ENCODE peak calls at places on chromosomes 12 and 14, in four cellular contexts. U is IMR-90, Z is esophagus squamous epithelium, F is foreskin fibroblast. G is an unnamed sample.

GRCh38 chr12:108620236-108620879 is 13.3 kb downstream of the SELPLG start:
- DNase-seq in U (peak), F (peak), Z (no peak), G (no peak)

GRCh38 chr14:52918486-52918885 is 32.4 kb downstream of the FERMT2 start:
- DNase-seq in Z (no peak), F (peak), U (peak), G (peak)

GRCh38 chr12:59122784-59123183 is 202.5 kb upstream of the LRIG3 start:
- DNase-seq in F (peak), U (no peak), Z (no peak), G (no peak)

GRCh38 chr12:107436376-107436775 is 249.2 kb upstream of the PWP1 start:
- DNase-seq in F (peak), U (peak), Z (no peak), G (no peak)

GRCh38 chr14:104559043-104559768 is 20.4 kb upstream of the C14orf180 start:
- DNase-seq in F (no peak), Z (no peak), U (no peak), G (no peak)

GRCh38 chr14:33997611-33998010 is 46.7 kb upstream of the EGLN3 start:
- DNase-seq in Z (no peak), U (no peak), F (no peak), G (no peak)

GRCh38 chr12:13602217-13602616 is 379.2 kb downstream of the GRIN2B start:
- DNase-seq in U (no peak), Z (no peak), F (no peak), G (no peak)

GRCh38 chr14:39396448-39396847 is 35.8 kb downstream of the FBXO33 start:
- DNase-seq in Z (no peak), U (peak), F (peak), G (no peak)

GRCh38 chr14:73460691-73461127 is 2.4 kb upstream of the NUMB start:
- DNase-seq in U (peak), F (peak), Z (no peak), G (no peak)

GRCh38 chr12:95790025-95790911 is at the start of gene NTN4:
- DNase-seq in F (peak), U (peak), Z (no peak), G (peak)

GRCh38 chr12:69254046-69254445 is 14.7 kb downstream of the CPSF6 start:
- DNase-seq in Z (no peak), F (peak), U (peak), G (peak)

GRCh38 chr12:13024151-13024946 is 19.8 kb upstream of the FAM234B start:
- DNase-seq in U (peak), F (peak), Z (no peak), G (no peak)

GRCh38 chr14:64856528-64857445 is 22.9 kb downstream of the SPTB start:
- DNase-seq in Z (no peak), U (no peak), F (no peak), G (no peak)

GRCh38 chr12:117622741-117623140 is 261.3 kb upstream of the NOS1 start:
- DNase-seq in U (no peak), F (no peak), Z (no peak), G (no peak)

GRCh38 chr12:49232940-49233841 is 31.7 kb upstream of the TUBA1C start:
- DNase-seq in U (peak), F (peak), Z (no peak), G (no peak)

GRCh38 chr12:109726511-109727038 is 12.9 kb downstream of the FAM222A start:
- DNase-seq in Z (no peak), U (no peak), F (no peak), G (no peak)

GRCh38 chr14:72495668-72496067 is 398.2 kb downstream of the DPF3 start:
- DNase-seq in U (peak), Z (no peak), F (peak), G (no peak)

GRCh38 chr14:66752109-66752508 is 244.2 kb downstream of the GPHN start:
- DNase-seq in U (no peak), Z (no peak), F (no peak), G (no peak)

GRCh38 chr12:1863823-1864222 is 43.5 kb downstream of the LRTM2 start:
- DNase-seq in F (no peak), U (no peak), Z (no peak), G (no peak)

GRCh38 chr12:92070054-92070863 is 75.4 kb downstream of the BTG1 start:
- DNase-seq in U (no peak), F (peak), Z (no peak), G (no peak)

GRCh38 chr12:2934371-2934770 is 24.8 kb upstream of the TEAD4 start:
- DNase-seq in Z (no peak), F (no peak), U (no peak), G (no peak)

GRCh38 chr14:51335521-51335920 is 95.5 kb downstream of the TMX1 start:
- DNase-seq in Z (no peak), U (no peak), F (peak), G (no peak)

GRCh38 chr12:105933671-105934665 is 204.8 kb downstream of the NUAK1 start:
- DNase-seq in U (peak), Z (no peak), F (peak), G (no peak)

GRCh38 chr14:30706704-30707103 is 84.6 kb downstream of the SCFD1 start:
- DNase-seq in F (no peak), Z (no peak), U (no peak), G (no peak)

GRCh38 chr12:108635201-108635996 is 1.7 kb upstream of the SELPLG start:
- DNase-seq in U (peak), F (peak), Z (no peak), G (peak)

GRCh38 chr12:54993181-54993835 is 8.7 kb upstream of the TESPA1 start:
- DNase-seq in Z (no peak), U (peak), F (peak), G (peak)

GRCh38 chr14:55446127-55446736 is 5.8 kb upstream of the TBPL2 start:
- DNase-seq in Z (no peak), F (peak), U (peak), G (peak)

GRCh38 chr12:125683748-125684381 is 618.6 kb downstream of the AACS start:
- DNase-seq in U (no peak), F (no peak), Z (no peak), G (peak)

GRCh38 chr12:14545144-14546124 is 22.2 kb downstream of the PLBD1 start:
- DNase-seq in U (no peak), Z (no peak), F (no peak), G (no peak)

GRCh38 chr14:43528321-43528720 is 978.8 kb downstream of the FSCB start:
- DNase-seq in U (no peak), Z (no peak), F (no peak), G (no peak)

GRCh38 chr14:46920542-46920941 is 269.0 kb upstream of the RPL10L start:
- DNase-seq in F (no peak), Z (no peak), U (no peak), G (no peak)

GRCh38 chr12:106493531-106493930 is 89.3 kb upstream of the RFX4 start:
- DNase-seq in Z (no peak), U (no peak), F (no peak), G (no peak)

GRCh38 chr12:28164644-28165313 is 25.5 kb upstream of the CCDC91 start:
- DNase-seq in Z (no peak), U (peak), F (no peak), G (no peak)

GRCh38 chr14:91142214-91142668 is 28.4 kb downstream of the DGLUCY start:
- DNase-seq in F (no peak), U (no peak), Z (no peak), G (peak)

GRCh38 chr12:116710367-116710766 is 27.5 kb downstream of the SPRING1 start:
- DNase-seq in Z (no peak), F (no peak), U (no peak), G (no peak)

GRCh38 chr12:15629761-15630160 is 159.4 kb downstream of the EPS8 start:
- DNase-seq in Z (no peak), U (peak), F (peak), G (no peak)

GRCh38 chr12:6282453-6282840 is 28.0 kb upstream of the PLEKHG6 start:
- DNase-seq in U (no peak), F (no peak), Z (no peak), G (no peak)

GRCh38 chr12:49619286-49619685 is 4.1 kb upstream of the PRPF40B start:
- DNase-seq in F (peak), U (peak), Z (no peak), G (no peak)

GRCh38 chr14:57617510-57617909 is 123.9 kb upstream of the CCDC198 start:
- DNase-seq in Z (no peak), U (no peak), F (no peak), G (no peak)

GRCh38 chr12:57813971-57814771 is 4.4 kb downstream of the AVIL start:
- DNase-seq in Z (no peak), F (peak), U (no peak), G (no peak)

GRCh38 chr12:57816001-57816854 is 2.3 kb downstream of the AVIL start:
- DNase-seq in F (peak), Z (no peak), U (no peak), G (no peak)

GRCh38 chr12:57817261-57817989 is 1.1 kb downstream of the AVIL start:
- DNase-seq in U (no peak), F (no peak), Z (no peak), G (no peak)

GRCh38 chr12:57816855-57817151 is 1.7 kb downstream of the AVIL start:
- DNase-seq in U (no peak), Z (no peak), F (peak), G (no peak)

DNA sequence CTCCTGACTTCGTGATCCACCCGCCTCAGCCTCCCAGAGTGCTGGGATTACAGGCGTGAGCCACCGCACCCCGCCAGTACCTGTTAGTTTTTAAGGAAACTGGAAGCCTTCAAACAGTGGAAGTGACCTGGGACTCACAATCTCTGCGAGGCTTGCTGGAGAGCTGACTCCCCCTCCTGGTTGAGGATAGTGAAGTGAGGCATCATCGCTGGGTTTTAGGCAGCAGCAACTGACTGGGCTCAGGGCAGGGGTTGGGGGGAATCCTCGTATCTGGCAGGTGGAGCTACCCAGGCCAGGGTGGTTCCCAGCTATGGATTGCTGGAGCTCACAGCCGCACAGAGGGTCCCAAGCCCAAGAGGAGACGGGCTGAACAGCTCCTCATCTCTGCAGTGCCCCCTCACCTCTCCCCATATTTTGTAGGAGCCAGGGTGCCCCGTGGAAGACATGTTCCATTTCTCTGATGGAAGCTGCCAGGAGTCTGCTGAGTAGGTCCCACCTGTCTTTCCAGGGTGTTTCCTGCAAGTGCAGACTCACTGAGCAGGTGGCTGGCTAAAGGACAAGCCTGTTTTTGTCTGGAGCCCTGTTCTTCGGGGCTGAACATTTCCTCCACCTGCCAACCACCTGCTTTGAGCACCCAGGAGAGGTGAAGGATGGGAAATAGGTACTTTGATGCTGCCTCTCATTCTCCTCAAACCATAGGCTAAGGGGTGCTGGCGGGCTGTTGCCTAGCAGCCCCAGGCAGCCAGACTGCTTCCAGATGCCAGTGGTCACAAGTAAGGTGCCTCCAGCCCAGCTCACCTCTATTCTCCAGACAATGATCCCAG is 3.1 kb downstream of the AVIL start:
- DNase-seq in U (no peak), Z (no peak), F (peak), G (no peak)
- TF ChIP-seq CTCF in U (peak), Z (no peak), F (no peak), G (no peak)

DNA sequence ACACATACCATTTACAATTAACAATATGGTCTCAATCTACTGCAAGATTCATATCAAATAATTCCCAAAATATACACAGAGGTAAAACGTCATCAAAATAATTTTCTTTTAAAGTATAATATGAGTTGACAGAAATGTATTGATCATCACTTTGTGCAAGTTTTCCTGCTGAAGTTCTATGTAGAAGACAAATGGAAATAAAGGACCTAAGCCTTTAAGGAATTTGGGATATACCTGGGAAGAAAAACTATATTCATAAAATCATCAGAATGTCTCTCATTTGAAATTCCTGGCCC is 61.1 kb upstream of the DAAM1 start:
- DNase-seq in F (no peak), U (no peak), Z (no peak), G (no peak)
- TF ChIP-seq CTCF in F (no peak), U (no peak), Z (no peak), G (no peak)

DNA sequence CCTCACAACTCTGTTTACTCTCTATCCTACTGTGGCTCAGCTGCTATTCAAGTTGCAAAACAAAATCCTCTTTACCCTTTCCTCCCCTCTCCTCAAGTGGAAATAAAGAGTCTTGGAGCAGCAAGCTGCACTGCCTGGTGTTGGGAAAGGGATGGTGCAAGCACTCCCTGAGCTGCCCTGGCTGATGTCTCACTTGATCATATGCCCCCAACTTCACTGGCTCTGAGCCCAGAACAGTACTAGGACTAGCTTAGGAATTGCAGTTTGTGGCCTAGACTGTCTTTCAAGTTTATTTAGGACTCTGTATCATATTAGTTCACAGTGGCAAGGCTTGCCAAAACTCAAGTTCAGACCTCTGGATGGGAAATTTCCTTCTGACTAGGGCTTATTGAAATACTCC is 1683.8 kb upstream of the SEL1L start:
- DNase-seq in U (peak), F (peak), Z (no peak), G (no peak)
- TF ChIP-seq CTCF in U (peak), F (peak), Z (no peak), G (no peak)

GRCh38 chr14:101912841-101913240 is 51.5 kb upstream of the DYNC1H1 start:
- DNase-seq in U (no peak), Z (no peak), F (no peak), G (no peak)
- TF ChIP-seq CTCF in U (no peak), Z (no peak), F (no peak), G (peak)

G was measured in GM13976.